ENCODE peak calls at places on chromosomes 5 and 9, in seven cellular contexts. E, G, U, S, R, B and N are unnamed samples.

GRCh38 chr9:5425006-5425628 is 12.6 kb downstream of the PLGRKT start:
- DNase-seq in B (no peak), E (no peak), G (no peak), S (no peak), U (peak), R (no peak), N (no peak)

GRCh38 chr5:59793000-59793399 is 100.5 kb downstream of the PDE4D start:
- DNase-seq in G (peak), E (no peak), R (peak), B (no peak), U (peak), S (no peak), N (no peak)

GRCh38 chr5:44331471-44332079 is 57.6 kb downstream of the FGF10 start:
- DNase-seq in E (no peak), G (no peak), B (no peak), R (no peak), S (no peak), U (no peak), N (no peak)

GRCh38 chr9:12133416-12133815 is 559.8 kb upstream of the TYRP1 start:
- DNase-seq in B (no peak), G (no peak), S (no peak), E (no peak), R (no peak), U (no peak), N (no peak)

GRCh38 chr5:34447424-34447823 is 208.7 kb upstream of the RAI14 start:
- DNase-seq in R (no peak), U (no peak), S (no peak), E (no peak), G (no peak), B (no peak), N (no peak)

GRCh38 chr5:1368236-1368635 is 23.3 kb upstream of the CLPTM1L start:
- DNase-seq in U (no peak), S (no peak), G (no peak), E (no peak), R (no peak), B (no peak), N (no peak)

GRCh38 chr5:145999208-145999607 is 62.8 kb downstream of the SH3RF2 start:
- DNase-seq in R (no peak), E (no peak), B (no peak), S (no peak), G (no peak), U (no peak), N (no peak)

GRCh38 chr9:76704601-76705204 is 59.5 kb upstream of the PCA3 start:
- DNase-seq in S (peak), E (no peak), G (no peak), U (peak), B (no peak), R (no peak), N (no peak)

GRCh38 chr9:134716067-134716466 is 74.5 kb downstream of the COL5A1 start:
- DNase-seq in U (no peak), G (no peak), E (no peak), B (no peak), R (no peak), S (no peak), N (no peak)

GRCh38 chr9:27351438-27351837 is 54.5 kb upstream of the EQTN start:
- DNase-seq in R (peak), U (no peak), G (peak), E (no peak), S (no peak), B (peak), N (no peak)

GRCh38 chr5:132053483-132053882 is 7.0 kb upstream of the IL3 start:
- DNase-seq in B (no peak), G (no peak), S (no peak), U (no peak), E (no peak), R (peak), N (no peak)

GRCh38 chr5:141692919-141693848 is 11.2 kb upstream of the ARAP3 start:
- DNase-seq in R (no peak), G (no peak), U (no peak), E (no peak), B (peak), S (no peak), N (no peak)

GRCh38 chr9:112074250-112075008 is 100.7 kb downstream of the SUSD1 start:
- DNase-seq in G (peak), R (peak), E (peak), B (no peak), U (peak), S (peak), N (peak)

GRCh38 chr9:38053697-38054461 is 15.1 kb downstream of the SHB start:
- DNase-seq in B (no peak), E (no peak), R (no peak), G (no peak), S (no peak), U (no peak), N (no peak)

DNA sequence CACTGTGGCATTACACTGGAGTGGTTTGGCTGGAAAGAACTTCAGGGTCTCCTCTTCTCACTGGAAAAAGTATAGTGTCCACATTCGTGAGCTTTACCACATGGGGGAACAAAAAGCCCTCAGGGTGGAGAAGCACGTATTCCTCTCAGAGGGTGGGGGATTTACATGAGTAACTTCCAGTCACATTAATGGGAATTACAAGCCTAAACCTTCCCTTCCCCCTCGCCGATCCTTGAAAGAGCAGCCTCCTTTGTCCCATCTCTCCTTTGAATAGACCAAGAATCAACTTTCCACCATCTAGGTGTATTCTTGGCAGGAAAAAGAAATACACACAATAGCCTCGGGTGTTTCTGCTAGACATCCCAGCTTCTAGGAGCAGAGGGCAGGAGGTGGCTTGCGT is 144.4 kb downstream of the ZNF462 start:
- DNase-seq in U (no peak), S (no peak), G (no peak), R (no peak), E (no peak), B (no peak), N (no peak)
- H3K27ac ChIP-seq in U (no peak), S (no peak), G (no peak), R (no peak), E (no peak), B (no peak), N (no peak)

GRCh38 chr9:2777454-2777853 is 60.1 kb downstream of the KCNV2 start:
- DNase-seq in U (no peak), R (no peak), S (no peak), E (no peak), B (no peak), G (no peak), N (no peak)
- H3K27ac ChIP-seq in U (no peak), R (no peak), S (no peak), E (no peak), B (no peak), G (no peak), N (no peak)

GRCh38 chr9:107587175-107587963 is 97.8 kb upstream of the KLF4 start:
- DNase-seq in S (peak), B (no peak), R (peak), U (no peak), E (peak), G (peak), N (no peak)
- H3K27ac ChIP-seq in S (peak), B (peak), R (peak), U (no peak), E (no peak), G (peak), N (no peak)

GRCh38 chr9:124661184-124661755 is 109.8 kb downstream of the NR6A1 start:
- DNase-seq in S (no peak), B (no peak), G (no peak), E (no peak), R (no peak), U (no peak), N (no peak)

GRCh38 chr9:124658165-124659017 is 112.7 kb downstream of the NR6A1 start:
- DNase-seq in U (peak), E (peak), B (peak), G (peak), R (peak), S (peak), N (peak)

GRCh38 chr9:124657526-124657925 is 113.6 kb downstream of the NR6A1 start:
- DNase-seq in U (no peak), B (no peak), R (no peak), E (no peak), S (no peak), G (no peak), N (no peak)

GRCh38 chr9:124660341-124660801 is 110.7 kb downstream of the NR6A1 start:
- DNase-seq in S (peak), R (no peak), B (peak), U (peak), G (no peak), E (no peak), N (no peak)

DNA sequence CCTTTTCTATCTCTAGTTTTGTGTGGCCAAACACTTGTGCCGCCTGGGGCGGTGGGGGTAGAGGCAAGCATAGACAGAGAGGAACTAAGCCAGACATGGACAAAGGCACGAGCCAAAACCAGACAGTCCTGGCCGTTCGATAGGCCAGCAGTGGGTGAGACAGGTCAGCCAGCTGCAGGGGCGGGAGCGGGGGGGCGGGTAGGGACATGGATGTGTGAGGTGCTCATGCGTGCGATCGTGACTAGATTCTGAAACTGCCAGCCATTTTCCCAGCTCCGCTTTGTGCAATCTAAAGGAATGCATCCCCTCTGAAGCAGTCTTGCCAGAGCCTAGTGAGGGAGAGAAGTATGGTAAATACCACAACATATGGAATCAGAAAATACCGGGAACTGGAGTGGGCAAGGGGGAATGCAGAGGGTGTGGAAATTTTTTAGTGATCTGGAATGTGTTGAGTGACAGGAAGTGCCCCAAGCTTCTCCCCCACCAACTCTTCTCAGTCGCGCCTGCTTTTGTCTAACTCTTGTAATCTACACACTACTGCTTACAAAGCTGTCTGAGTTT is 111.9 kb downstream of the NR6A1 start:
- DNase-seq in E (peak), U (peak), B (peak), G (peak), R (peak), S (peak), N (peak)
- H3K27ac ChIP-seq in E (peak), U (peak), B (peak), G (peak), R (peak), S (peak), N (peak)

DNA sequence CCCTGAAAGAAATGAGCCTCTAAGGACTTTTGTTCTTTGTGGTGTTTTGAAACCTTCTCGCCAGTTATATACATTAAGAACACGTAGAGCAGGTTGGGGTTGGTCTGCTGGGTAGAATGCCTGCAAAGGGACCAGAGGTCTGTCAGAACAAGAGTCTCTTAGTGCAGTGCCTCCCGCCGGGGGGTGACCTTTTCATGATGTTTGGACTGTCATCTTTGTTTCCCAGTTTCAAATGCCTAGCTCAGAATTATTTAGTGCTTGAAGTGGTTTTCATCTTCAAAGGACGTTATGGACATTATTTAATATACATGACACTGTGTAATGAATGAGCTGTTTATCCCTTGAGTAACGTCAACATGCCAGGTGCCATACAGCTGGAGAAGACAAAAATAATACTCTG is 17.0 kb downstream of the TRIO start:
- DNase-seq in S (no peak), E (no peak), R (no peak), G (no peak), U (no peak), B (no peak), N (no peak)
- H3K27ac ChIP-seq in S (no peak), E (no peak), R (peak), G (no peak), U (peak), B (no peak), N (no peak)